ENCODE peak calls at places on chromosomes 11 and 22, in eight cellular contexts. One of them, this sample, is unnamed.

GRCh38 chr11:60457576-60457975 is 1.9 kb downstream of the MS4A1 start:
- DNase-seq in uterus: no peak
- DNase-seq in iPS DF 6.9: no peak
- DNase-seq in PC-9: no peak
- DNase-seq in cardiac fibroblast: no peak
- DNase-seq in esophagus muscularis mucosa: no peak
- DNase-seq in CD4-positive, CD25-positive, alpha-beta regulatory T cell: no peak
- DNase-seq in tibial nerve: no peak
- DNase-seq in this sample: no peak

GRCh38 chr11:119375629-119376196 is 5.8 kb downstream of the USP2 start:
- DNase-seq in PC-9: no peak
- DNase-seq in tibial nerve: peak
- DNase-seq in esophagus muscularis mucosa: peak
- DNase-seq in iPS DF 6.9: no peak
- DNase-seq in cardiac fibroblast: peak
- DNase-seq in CD4-positive, CD25-positive, alpha-beta regulatory T cell: no peak
- DNase-seq in uterus: peak
- DNase-seq in this sample: no peak

GRCh38 chr11:61917357-61918109 is at the start of gene RAB3IL1:
- DNase-seq in uterus: peak
- DNase-seq in esophagus muscularis mucosa: no peak
- DNase-seq in cardiac fibroblast: peak
- DNase-seq in PC-9: peak
- DNase-seq in tibial nerve: peak
- DNase-seq in iPS DF 6.9: no peak
- DNase-seq in CD4-positive, CD25-positive, alpha-beta regulatory T cell: no peak
- DNase-seq in this sample: no peak

GRCh38 chr22:35517769-35518530 is 22.7 kb upstream of the RASD2 start:
- DNase-seq in tibial nerve: no peak
- DNase-seq in PC-9: peak
- DNase-seq in CD4-positive, CD25-positive, alpha-beta regulatory T cell: no peak
- DNase-seq in uterus: no peak
- DNase-seq in iPS DF 6.9: no peak
- DNase-seq in cardiac fibroblast: no peak
- DNase-seq in esophagus muscularis mucosa: no peak
- DNase-seq in this sample: no peak

GRCh38 chr22:40620464-40621046 is 16.0 kb downstream of the MRTFA start:
- DNase-seq in PC-9: no peak
- DNase-seq in cardiac fibroblast: peak
- DNase-seq in tibial nerve: no peak
- DNase-seq in iPS DF 6.9: no peak
- DNase-seq in uterus: no peak
- DNase-seq in esophagus muscularis mucosa: no peak
- DNase-seq in CD4-positive, CD25-positive, alpha-beta regulatory T cell: no peak
- DNase-seq in this sample: no peak

GRCh38 chr22:48238018-48238915 is 1475.8 kb downstream of the TBC1D22A start:
- DNase-seq in uterus: no peak
- DNase-seq in cardiac fibroblast: no peak
- DNase-seq in iPS DF 6.9: no peak
- DNase-seq in tibial nerve: no peak
- DNase-seq in CD4-positive, CD25-positive, alpha-beta regulatory T cell: no peak
- DNase-seq in esophagus muscularis mucosa: no peak
- DNase-seq in PC-9: no peak
- DNase-seq in this sample: no peak

GRCh38 chr11:68673291-68673930 is 10.9 kb upstream of the GAL start:
- DNase-seq in CD4-positive, CD25-positive, alpha-beta regulatory T cell: no peak
- DNase-seq in esophagus muscularis mucosa: no peak
- DNase-seq in tibial nerve: no peak
- DNase-seq in iPS DF 6.9: no peak
- DNase-seq in cardiac fibroblast: no peak
- DNase-seq in uterus: no peak
- DNase-seq in PC-9: no peak
- DNase-seq in this sample: no peak

GRCh38 chr22:30890689-30891442 is 77.7 kb downstream of the MORC2 start:
- DNase-seq in PC-9: peak
- DNase-seq in tibial nerve: no peak
- DNase-seq in cardiac fibroblast: peak
- DNase-seq in esophagus muscularis mucosa: no peak
- DNase-seq in CD4-positive, CD25-positive, alpha-beta regulatory T cell: peak
- DNase-seq in iPS DF 6.9: peak
- DNase-seq in uterus: peak
- DNase-seq in this sample: peak

GRCh38 chr11:125886997-125887372 is 483 bp upstream of the HYLS1 start:
- DNase-seq in tibial nerve: no peak
- DNase-seq in uterus: peak
- DNase-seq in PC-9: peak
- DNase-seq in cardiac fibroblast: no peak
- DNase-seq in CD4-positive, CD25-positive, alpha-beta regulatory T cell: no peak
- DNase-seq in iPS DF 6.9: no peak
- DNase-seq in esophagus muscularis mucosa: no peak
- DNase-seq in this sample: peak

GRCh38 chr22:48857202-48857805 is 970.4 kb downstream of the BRD1 start:
- DNase-seq in PC-9: no peak
- DNase-seq in iPS DF 6.9: no peak
- DNase-seq in esophagus muscularis mucosa: no peak
- DNase-seq in tibial nerve: no peak
- DNase-seq in uterus: no peak
- DNase-seq in CD4-positive, CD25-positive, alpha-beta regulatory T cell: no peak
- DNase-seq in cardiac fibroblast: no peak
- DNase-seq in this sample: no peak

GRCh38 chr11:72042059-72042425 is 38.3 kb downstream of the NUMA1 start:
- DNase-seq in CD4-positive, CD25-positive, alpha-beta regulatory T cell: no peak
- DNase-seq in tibial nerve: no peak
- DNase-seq in cardiac fibroblast: no peak
- DNase-seq in esophagus muscularis mucosa: no peak
- DNase-seq in PC-9: no peak
- DNase-seq in uterus: no peak
- DNase-seq in iPS DF 6.9: no peak
- DNase-seq in this sample: no peak
- H3K4me3 ChIP-seq in CD4-positive, CD25-positive, alpha-beta regulatory T cell: peak
- H3K4me3 ChIP-seq in tibial nerve: peak
- H3K4me3 ChIP-seq in cardiac fibroblast: peak
- H3K4me3 ChIP-seq in esophagus muscularis mucosa: peak
- H3K4me3 ChIP-seq in PC-9: no peak
- H3K4me3 ChIP-seq in uterus: peak
- H3K4me3 ChIP-seq in iPS DF 6.9: no peak
- H3K4me3 ChIP-seq in this sample: peak

DNA sequence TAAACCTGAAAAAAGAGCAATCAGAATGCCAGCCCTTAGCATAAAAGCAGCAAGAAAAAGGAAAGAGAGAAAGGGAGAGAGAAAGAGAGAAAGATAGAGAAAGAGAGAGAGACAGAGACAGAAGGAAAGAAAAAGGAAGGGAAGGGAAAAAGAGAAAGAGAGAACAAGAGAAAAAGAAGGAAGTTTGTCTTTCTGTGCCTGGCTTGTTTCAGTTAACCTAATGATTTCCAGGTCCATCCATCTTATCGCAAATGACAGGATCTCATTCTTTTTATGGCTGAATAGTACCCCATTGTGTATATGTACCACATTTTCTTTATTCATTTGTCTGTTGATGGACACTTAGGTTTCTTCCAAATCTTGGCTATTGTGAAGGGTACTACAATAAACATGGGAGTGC is 230.8 kb downstream of the GUCY1A2 start:
- DNase-seq in CD4-positive, CD25-positive, alpha-beta regulatory T cell: no peak
- DNase-seq in PC-9: no peak
- DNase-seq in uterus: no peak
- DNase-seq in iPS DF 6.9: no peak
- DNase-seq in tibial nerve: no peak
- DNase-seq in esophagus muscularis mucosa: no peak
- DNase-seq in cardiac fibroblast: no peak
- DNase-seq in this sample: no peak
- H3K4me3 ChIP-seq in CD4-positive, CD25-positive, alpha-beta regulatory T cell: no peak
- H3K4me3 ChIP-seq in PC-9: no peak
- H3K4me3 ChIP-seq in uterus: no peak
- H3K4me3 ChIP-seq in iPS DF 6.9: no peak
- H3K4me3 ChIP-seq in tibial nerve: no peak
- H3K4me3 ChIP-seq in esophagus muscularis mucosa: no peak
- H3K4me3 ChIP-seq in cardiac fibroblast: no peak
- H3K4me3 ChIP-seq in this sample: no peak

DNA sequence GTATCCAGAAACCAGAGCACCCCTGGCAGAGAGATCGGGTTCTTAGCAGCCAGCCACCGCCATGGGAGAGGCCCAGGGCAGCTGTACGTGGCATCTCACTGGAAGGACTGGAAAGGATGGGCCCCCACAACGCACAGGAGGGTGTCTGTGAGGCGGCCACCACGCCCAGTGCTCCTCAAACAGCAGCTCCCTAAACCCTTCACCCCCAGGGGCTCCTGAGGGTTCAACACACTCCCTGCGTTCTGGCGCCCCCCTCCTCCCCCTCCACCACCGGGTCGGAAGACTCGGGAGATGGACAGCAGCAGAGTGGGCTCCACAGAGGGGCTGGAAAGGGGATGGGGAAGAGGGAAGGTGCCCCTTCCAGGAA is 1.1 kb downstream of the MAPK12 start:
- DNase-seq in cardiac fibroblast: no peak
- DNase-seq in PC-9: no peak
- DNase-seq in esophagus muscularis mucosa: no peak
- DNase-seq in iPS DF 6.9: no peak
- DNase-seq in tibial nerve: no peak
- DNase-seq in CD4-positive, CD25-positive, alpha-beta regulatory T cell: no peak
- DNase-seq in uterus: no peak
- DNase-seq in this sample: no peak
- H3K4me3 ChIP-seq in cardiac fibroblast: peak
- H3K4me3 ChIP-seq in PC-9: peak
- H3K4me3 ChIP-seq in esophagus muscularis mucosa: peak
- H3K4me3 ChIP-seq in iPS DF 6.9: peak
- H3K4me3 ChIP-seq in tibial nerve: peak
- H3K4me3 ChIP-seq in CD4-positive, CD25-positive, alpha-beta regulatory T cell: no peak
- H3K4me3 ChIP-seq in uterus: peak
- H3K4me3 ChIP-seq in this sample: peak

GRCh38 chr11:32433249-32434115 is 1.9 kb downstream of the WT1 start:
- DNase-seq in CD4-positive, CD25-positive, alpha-beta regulatory T cell: no peak
- DNase-seq in cardiac fibroblast: peak
- DNase-seq in PC-9: no peak
- DNase-seq in iPS DF 6.9: no peak
- DNase-seq in tibial nerve: no peak
- DNase-seq in uterus: no peak
- DNase-seq in esophagus muscularis mucosa: no peak
- DNase-seq in this sample: no peak
- H3K4me3 ChIP-seq in CD4-positive, CD25-positive, alpha-beta regulatory T cell: no peak
- H3K4me3 ChIP-seq in cardiac fibroblast: peak
- H3K4me3 ChIP-seq in PC-9: no peak
- H3K4me3 ChIP-seq in iPS DF 6.9: no peak
- H3K4me3 ChIP-seq in tibial nerve: peak
- H3K4me3 ChIP-seq in uterus: peak
- H3K4me3 ChIP-seq in esophagus muscularis mucosa: peak
- H3K4me3 ChIP-seq in this sample: no peak

This sample was measured in MM.1S.